ENCODE peak calls at places on chromosomes 3 and 15, in nine cellular contexts. One of them, this sample, is unnamed. For H3K4me1, the result is how much of the 10 kb centered on the place peaks cover.

GRCh38 chr3:23484386-23484785 is 281.3 kb downstream of the UBE2E2 start:
- DNase-seq in sigmoid colon: no peak
- DNase-seq in heart left ventricle: no peak
- DNase-seq in ovary: no peak
- DNase-seq in prostate gland: no peak
- DNase-seq in IMR-90: no peak
- DNase-seq in K562: no peak
- DNase-seq in spleen: no peak
- DNase-seq in transverse colon: no peak
- DNase-seq in this sample: no peak

GRCh38 chr3:193803288-193803687 is 210.3 kb downstream of the OPA1 start:
- DNase-seq in sigmoid colon: no peak
- DNase-seq in heart left ventricle: no peak
- DNase-seq in ovary: no peak
- DNase-seq in prostate gland: no peak
- DNase-seq in IMR-90: no peak
- DNase-seq in K562: no peak
- DNase-seq in spleen: no peak
- DNase-seq in transverse colon: peak
- DNase-seq in this sample: no peak

GRCh38 chr15:73991260-73991659 is 835 bp downstream of the STOML1 start:
- DNase-seq in sigmoid colon: peak
- DNase-seq in heart left ventricle: peak
- DNase-seq in ovary: no peak
- DNase-seq in prostate gland: no peak
- DNase-seq in IMR-90: no peak
- DNase-seq in K562: no peak
- DNase-seq in spleen: peak
- DNase-seq in transverse colon: peak
- DNase-seq in this sample: peak

GRCh38 chr15:49692514-49693090 is 71.8 kb downstream of the DTWD1 start:
- DNase-seq in sigmoid colon: no peak
- DNase-seq in heart left ventricle: no peak
- DNase-seq in ovary: no peak
- DNase-seq in prostate gland: no peak
- DNase-seq in IMR-90: no peak
- DNase-seq in K562: no peak
- DNase-seq in spleen: no peak
- DNase-seq in transverse colon: no peak
- DNase-seq in this sample: no peak

GRCh38 chr15:91954211-91954804 is 100.8 kb downstream of the SLCO3A1 start:
- DNase-seq in sigmoid colon: no peak
- DNase-seq in heart left ventricle: no peak
- DNase-seq in ovary: no peak
- DNase-seq in prostate gland: no peak
- DNase-seq in IMR-90: no peak
- DNase-seq in K562: no peak
- DNase-seq in spleen: no peak
- DNase-seq in transverse colon: peak
- DNase-seq in this sample: no peak

GRCh38 chr3:127104586-127104985 is 88.3 kb upstream of the PRR23E start:
- DNase-seq in sigmoid colon: no peak
- DNase-seq in heart left ventricle: no peak
- DNase-seq in ovary: no peak
- DNase-seq in prostate gland: no peak
- DNase-seq in IMR-90: no peak
- DNase-seq in K562: no peak
- DNase-seq in spleen: no peak
- DNase-seq in transverse colon: no peak
- DNase-seq in this sample: no peak

GRCh38 chr3:53821631-53822068 is 24.6 kb downstream of the CHDH start:
- DNase-seq in sigmoid colon: peak
- DNase-seq in heart left ventricle: no peak
- DNase-seq in ovary: no peak
- DNase-seq in prostate gland: no peak
- DNase-seq in IMR-90: peak
- DNase-seq in K562: no peak
- DNase-seq in spleen: no peak
- DNase-seq in transverse colon: no peak
- DNase-seq in this sample: no peak

GRCh38 chr3:25259871-25260270 is 168.2 kb upstream of the RARB start:
- DNase-seq in sigmoid colon: no peak
- DNase-seq in heart left ventricle: no peak
- DNase-seq in ovary: no peak
- DNase-seq in prostate gland: peak
- DNase-seq in IMR-90: no peak
- DNase-seq in K562: no peak
- DNase-seq in spleen: no peak
- DNase-seq in transverse colon: no peak
- DNase-seq in this sample: no peak

GRCh38 chr3:194688207-194688711 is 2.6 kb downstream of the FAM43A start:
- DNase-seq in sigmoid colon: peak
- DNase-seq in heart left ventricle: peak
- DNase-seq in ovary: peak
- DNase-seq in prostate gland: no peak
- DNase-seq in IMR-90: peak
- DNase-seq in K562: no peak
- DNase-seq in spleen: peak
- DNase-seq in transverse colon: peak
- DNase-seq in this sample: no peak

GRCh38 chr15:64651573-64652260 is 123.7 kb downstream of the RBPMS2 start:
- DNase-seq in sigmoid colon: no peak
- DNase-seq in heart left ventricle: no peak
- DNase-seq in ovary: no peak
- DNase-seq in prostate gland: no peak
- DNase-seq in IMR-90: peak
- DNase-seq in K562: no peak
- DNase-seq in spleen: no peak
- DNase-seq in transverse colon: no peak
- DNase-seq in this sample: no peak

GRCh38 chr3:10391391-10391790 is 70.5 kb upstream of the SEC13 start:
- DNase-seq in sigmoid colon: no peak
- DNase-seq in heart left ventricle: no peak
- DNase-seq in ovary: no peak
- DNase-seq in prostate gland: no peak
- DNase-seq in IMR-90: no peak
- DNase-seq in K562: no peak
- DNase-seq in spleen: peak
- DNase-seq in transverse colon: no peak
- DNase-seq in this sample: no peak

GRCh38 chr3:171108066-171108465 is 81.5 kb upstream of the SLC2A2 start:
- DNase-seq in sigmoid colon: no peak
- DNase-seq in heart left ventricle: no peak
- DNase-seq in ovary: no peak
- DNase-seq in prostate gland: no peak
- DNase-seq in IMR-90: peak
- DNase-seq in K562: no peak
- DNase-seq in spleen: no peak
- DNase-seq in transverse colon: no peak
- DNase-seq in this sample: no peak

GRCh38 chr15:67405208-67406191 is 115.4 kb upstream of the C15orf61 start:
- DNase-seq in sigmoid colon: no peak
- DNase-seq in heart left ventricle: no peak
- DNase-seq in ovary: no peak
- DNase-seq in prostate gland: peak
- DNase-seq in IMR-90: peak
- DNase-seq in K562: peak
- DNase-seq in spleen: no peak
- DNase-seq in transverse colon: no peak
- DNase-seq in this sample: no peak

GRCh38 chr3:177358085-177358967 is 161.0 kb upstream of the TBL1XR1 start:
- DNase-seq in sigmoid colon: peak
- DNase-seq in heart left ventricle: peak
- DNase-seq in ovary: peak
- DNase-seq in prostate gland: no peak
- DNase-seq in IMR-90: peak
- DNase-seq in K562: peak
- DNase-seq in spleen: peak
- DNase-seq in transverse colon: peak
- DNase-seq in this sample: peak
- TF ChIP-seq POLR2A in sigmoid colon: no peak
- TF ChIP-seq POLR2A in heart left ventricle: no peak
- TF ChIP-seq POLR2A in ovary: no peak
- TF ChIP-seq POLR2A in prostate gland: no peak
- TF ChIP-seq POLR2A in IMR-90: no peak
- TF ChIP-seq POLR2A in K562: peak
- TF ChIP-seq POLR2A in spleen: no peak
- TF ChIP-seq POLR2A in transverse colon: no peak
- TF ChIP-seq POLR2A in this sample: no peak

DNA sequence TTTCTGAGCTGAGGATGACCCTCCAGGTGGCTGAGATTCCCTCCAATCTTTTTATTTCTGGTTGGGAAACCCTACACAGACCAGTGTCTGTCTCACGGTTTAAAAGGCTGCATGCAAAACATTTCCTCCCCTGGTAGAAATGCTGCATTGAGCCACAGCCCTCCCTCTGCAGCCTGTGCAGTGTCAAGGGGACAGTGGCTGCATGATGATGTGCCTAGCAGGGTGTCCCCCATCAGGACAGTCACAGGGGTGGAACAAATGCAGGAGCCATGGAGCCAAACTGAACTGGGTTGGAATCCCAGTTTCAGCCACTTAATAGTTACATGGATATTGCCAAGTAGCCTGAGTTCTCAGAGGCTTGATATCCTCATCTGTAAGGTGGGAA is 147.9 kb upstream of the CTDSPL start:
- DNase-seq in sigmoid colon: no peak
- DNase-seq in heart left ventricle: no peak
- DNase-seq in ovary: no peak
- DNase-seq in prostate gland: no peak
- DNase-seq in IMR-90: no peak
- DNase-seq in K562: no peak
- DNase-seq in spleen: no peak
- DNase-seq in transverse colon: no peak
- DNase-seq in this sample: no peak
- H3K27ac ChIP-seq in sigmoid colon: peak
- H3K27ac ChIP-seq in heart left ventricle: peak
- H3K27ac ChIP-seq in ovary: peak
- H3K27ac ChIP-seq in prostate gland: no peak
- H3K27ac ChIP-seq in IMR-90: no peak
- H3K27ac ChIP-seq in K562: no peak
- H3K27ac ChIP-seq in spleen: no peak
- H3K27ac ChIP-seq in transverse colon: no peak
- H3K27ac ChIP-seq in this sample: no peak

DNA sequence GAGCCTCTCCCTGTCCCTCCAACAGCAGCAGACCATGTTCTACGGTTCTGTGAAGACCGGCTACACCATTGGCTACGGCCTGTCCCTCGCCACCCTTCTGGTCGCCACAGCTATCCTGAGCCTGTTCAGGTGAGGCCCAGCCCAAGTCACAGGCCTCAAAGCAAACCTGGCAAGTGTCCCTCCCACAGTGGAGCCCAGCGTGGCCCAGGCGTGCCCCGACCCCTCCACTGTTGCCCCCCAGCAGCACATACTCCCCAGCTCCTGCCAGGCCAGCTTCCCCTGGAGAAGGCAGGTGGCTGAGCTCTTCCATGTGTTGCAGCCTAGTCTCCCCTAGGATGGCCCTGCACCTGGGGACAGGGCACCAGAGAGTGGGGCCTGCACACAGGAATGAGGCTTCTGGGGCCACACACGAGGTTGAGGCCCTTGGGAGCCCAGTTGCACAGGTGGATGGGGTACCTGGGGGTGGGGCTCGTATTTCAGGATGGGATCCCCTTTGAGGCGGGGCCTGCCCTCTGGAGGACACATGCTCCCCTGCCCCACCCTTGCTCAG is 25.0 kb downstream of the VIPR1 start:
- DNase-seq in sigmoid colon: no peak
- DNase-seq in heart left ventricle: no peak
- DNase-seq in ovary: no peak
- DNase-seq in prostate gland: no peak
- DNase-seq in IMR-90: no peak
- DNase-seq in K562: no peak
- DNase-seq in spleen: peak
- DNase-seq in transverse colon: no peak
- DNase-seq in this sample: no peak
- H3K4me1 ChIP-seq in sigmoid colon: under half
- H3K4me1 ChIP-seq in heart left ventricle: under half
- H3K4me1 ChIP-seq in ovary: under half
- H3K4me1 ChIP-seq in prostate gland: under half
- H3K4me1 ChIP-seq in IMR-90: under half
- H3K4me1 ChIP-seq in K562: under half
- H3K4me1 ChIP-seq in spleen: half or more
- H3K4me1 ChIP-seq in transverse colon: under half
- H3K4me1 ChIP-seq in this sample: under half

DNA sequence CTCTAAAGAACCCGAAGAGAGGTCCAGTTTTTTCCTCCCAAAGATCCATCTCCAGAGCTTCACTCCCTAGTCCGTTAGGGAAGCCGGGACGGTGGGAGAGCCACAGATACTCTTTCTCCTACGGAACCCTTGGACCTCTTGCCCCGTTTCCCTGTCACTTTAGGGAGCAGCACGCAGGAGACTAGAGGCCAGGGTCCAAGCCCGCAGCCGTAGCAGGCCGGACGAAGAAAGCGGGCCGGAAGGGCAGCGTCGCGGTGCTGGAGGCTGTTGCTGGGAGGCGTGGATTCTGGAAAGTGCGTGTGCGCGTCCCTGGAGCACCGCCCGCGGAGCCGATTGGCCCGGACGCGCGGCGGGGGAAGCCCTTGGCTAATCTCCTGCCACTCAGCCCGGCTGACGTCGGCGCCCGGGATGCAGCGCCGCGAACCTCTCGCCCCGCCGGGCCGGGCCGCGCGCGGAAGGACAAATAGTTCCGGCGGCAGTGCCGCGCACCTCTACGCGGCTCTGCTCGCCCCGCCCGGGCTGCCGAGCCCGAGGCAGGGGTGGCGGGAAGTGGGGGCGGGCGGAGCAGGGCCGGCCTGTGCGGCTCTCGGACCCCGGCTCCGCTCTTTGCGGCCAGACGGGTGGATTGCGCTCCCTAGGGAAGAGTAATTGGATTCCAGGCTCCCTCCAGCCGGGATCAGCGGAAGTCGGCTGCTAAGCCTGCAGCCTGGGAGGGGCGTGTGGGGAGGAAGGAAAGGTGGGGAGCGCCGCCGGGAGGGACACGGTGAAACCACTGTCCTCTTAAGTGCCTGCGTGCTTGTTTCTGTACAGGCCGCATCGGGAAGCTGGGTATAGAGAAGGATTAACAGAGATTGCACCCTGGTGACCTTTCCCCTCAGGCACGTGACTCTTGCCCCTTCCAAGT is 31.3 kb upstream of the TCF12 start:
- DNase-seq in sigmoid colon: peak
- DNase-seq in heart left ventricle: peak
- DNase-seq in ovary: peak
- DNase-seq in prostate gland: peak
- DNase-seq in IMR-90: peak
- DNase-seq in K562: peak
- DNase-seq in spleen: peak
- DNase-seq in transverse colon: peak
- DNase-seq in this sample: peak
- TF ChIP-seq POLR2A in sigmoid colon: peak
- TF ChIP-seq POLR2A in heart left ventricle: no peak
- TF ChIP-seq POLR2A in ovary: peak
- TF ChIP-seq POLR2A in prostate gland: peak
- TF ChIP-seq POLR2A in IMR-90: peak
- TF ChIP-seq POLR2A in K562: peak
- TF ChIP-seq POLR2A in spleen: peak
- TF ChIP-seq POLR2A in transverse colon: peak
- TF ChIP-seq POLR2A in this sample: peak

This sample was measured in Peyer's patch.